ENCODE peak calls at places on chromosome 7, in four cellular contexts. M is WTC11, D is GM12878, L is HepG2. H is an unnamed sample.

GRCh38 chr7:49638166-49638565 is 135.3 kb upstream of the VWC2 start:
- DNase-seq in M (peak; percentile 25), D (no peak), L (no peak), H (no peak)

GRCh38 chr7:22962775-22963358 is 51.1 kb downstream of the HYCC1 start:
- DNase-seq in D (no peak), L (no peak), M (no peak), H (no peak)

GRCh38 chr7:86926732-86927131 is 132.7 kb downstream of the ELAPOR2 start:
- DNase-seq in D (no peak), L (peak; percentile 28), M (peak; percentile 20), H (peak; percentile 63)

GRCh38 chr7:134422646-134423045 is 36.3 kb downstream of the AKR1B1 start:
- DNase-seq in D (no peak), M (no peak), L (peak; percentile 9), H (no peak)

GRCh38 chr7:18583305-18583704 is 87.8 kb downstream of the HDAC9 start:
- DNase-seq in D (no peak), M (no peak), L (no peak), H (no peak)

GRCh38 chr7:7175075-7175695 is 7.2 kb upstream of the C1GALT1 start:
- DNase-seq in M (no peak), D (no peak), L (no peak), H (no peak)

GRCh38 chr7:135825406-135825805 is 76.8 kb upstream of the FAM180A start:
- DNase-seq in M (peak; percentile 36), D (no peak), L (no peak), H (peak; percentile 61)

GRCh38 chr7:80054356-80054755 is 80.3 kb upstream of the GNAI1 start:
- DNase-seq in D (no peak), L (no peak), M (no peak), H (no peak)

GRCh38 chr7:22853674-22854157 is 31.1 kb upstream of the TOMM7 start:
- DNase-seq in D (no peak), L (no peak), M (peak; percentile 27), H (no peak)

GRCh38 chr7:78379148-78379547 is 580.6 kb downstream of the PHTF2 start:
- DNase-seq in L (no peak), D (no peak), M (no peak), H (no peak)

GRCh38 chr7:155835446-155836215 is 23.4 kb upstream of the SHH start:
- DNase-seq in M (no peak), D (no peak), L (no peak), H (no peak)

DNA sequence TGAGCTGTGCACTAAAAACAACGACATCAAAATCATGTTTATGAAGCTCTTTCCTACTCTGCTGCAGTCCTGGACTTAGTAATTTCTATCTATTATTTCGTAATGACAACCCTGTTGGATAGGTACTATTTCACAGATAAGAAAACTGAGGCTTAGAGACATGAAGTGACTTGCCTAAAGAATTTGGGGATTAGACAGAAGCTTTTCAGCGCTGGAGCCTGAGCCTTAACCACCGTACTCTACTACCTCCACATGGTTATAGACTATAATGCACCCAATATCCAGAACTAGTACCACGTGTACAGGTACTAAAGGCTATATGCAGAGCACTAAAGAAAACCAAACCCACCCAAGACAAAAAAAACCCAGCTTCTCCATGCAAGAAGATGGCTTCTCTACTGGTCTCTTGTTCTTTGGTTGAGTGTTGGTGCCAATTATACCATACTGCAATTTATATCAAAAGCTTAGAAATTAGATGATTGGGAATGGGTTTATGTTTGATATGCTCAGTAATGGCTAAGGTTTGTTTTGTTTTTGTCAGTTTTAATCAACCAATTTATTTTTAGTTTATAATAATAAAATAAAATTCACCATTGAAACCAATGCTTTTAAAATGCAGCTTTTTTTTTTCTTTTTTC is 6.5 kb upstream of the SNX10 start:
- DNase-seq in M (no peak), L (peak; percentile 46), D (no peak), H (peak; percentile 42)
- TF ChIP-seq CREM in M (no peak), L (no peak), D (no peak), H (no peak)

GRCh38 chr7:5694221-5694754 is 87.2 kb downstream of the RNF216 start:
- DNase-seq in M (no peak), D (no peak), L (no peak), H (no peak)
- TF ChIP-seq CREM in M (no peak), D (peak; percentile 24), L (no peak), H (no peak)

GRCh38 chr7:131164025-131164899 is 163.4 kb upstream of the MKLN1 start:
- DNase-seq in L (no peak), D (no peak), M (no peak), H (no peak)
- TF ChIP-seq CREM in L (no peak), D (no peak), M (no peak), H (no peak)

DNA sequence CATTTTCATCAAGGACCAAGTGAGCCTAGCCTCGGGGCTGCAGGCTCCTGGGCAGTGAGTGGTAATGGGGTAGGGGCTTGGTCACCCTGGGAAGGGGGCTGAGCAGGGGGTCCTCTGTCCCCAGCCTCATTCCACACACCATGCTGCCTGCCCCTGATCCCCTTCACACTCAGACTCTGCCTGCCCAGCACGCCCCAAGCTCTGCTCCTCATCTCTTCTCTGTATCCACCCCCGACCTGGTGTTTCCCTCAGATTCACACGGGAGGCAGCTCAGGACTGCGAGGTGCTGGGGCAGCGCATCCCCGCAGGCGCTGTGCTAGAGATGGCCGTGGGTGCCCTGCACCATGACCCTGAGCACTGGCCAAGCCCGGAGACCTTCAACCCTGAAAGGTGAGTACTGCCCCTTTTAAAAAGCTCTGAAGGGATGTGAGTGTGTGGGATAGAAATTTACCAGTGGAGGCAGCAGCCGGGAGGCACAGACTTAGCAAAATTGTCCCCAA is 47.2 kb downstream of the PARP12 start:
- DNase-seq in M (no peak), D (no peak), L (no peak), H (no peak)
- TF ChIP-seq CREM in M (no peak), D (no peak), L (no peak), H (no peak)

DNA sequence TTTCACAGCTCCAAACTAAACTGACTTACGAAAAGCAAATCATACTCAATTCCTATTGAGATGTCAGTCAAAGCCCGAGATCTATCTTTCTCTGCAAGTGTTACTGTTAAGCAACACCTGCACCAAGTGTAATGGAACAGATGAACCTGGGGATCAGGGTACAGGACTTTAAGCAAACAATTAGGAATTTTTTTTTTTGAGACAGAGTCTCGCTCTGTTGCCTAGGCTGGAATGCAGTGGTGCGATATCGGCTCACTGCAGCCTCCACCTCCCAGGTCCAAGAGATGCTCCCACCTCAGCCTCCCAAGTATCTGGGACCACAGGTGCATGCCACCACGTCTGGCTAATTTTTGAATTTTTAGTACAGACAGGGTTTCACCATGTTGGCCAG is 14.9 kb downstream of the YWHAG start:
- DNase-seq in L (peak; percentile 54), M (no peak), D (no peak), H (no peak)
- TF ChIP-seq CREM in L (peak; percentile 24), M (no peak), D (no peak), H (no peak)

GRCh38 chr7:16649196-16649595 is 3.2 kb downstream of the BZW2 start:
- DNase-seq in D (no peak), L (no peak), M (no peak), H (no peak)

GRCh38 chr7:16652888-16653287 is 6.9 kb downstream of the BZW2 start:
- DNase-seq in L (no peak), M (no peak), D (no peak), H (no peak)

GRCh38 chr7:16652255-16652583 is 6.2 kb downstream of the BZW2 start:
- DNase-seq in D (no peak), L (no peak), M (no peak), H (no peak)

GRCh38 chr7:16650266-16650665 is 4.3 kb downstream of the BZW2 start:
- DNase-seq in L (no peak), D (no peak), M (no peak), H (no peak)

GRCh38 chr7:16651391-16652254 is 5.6 kb downstream of the BZW2 start:
- DNase-seq in D (no peak), L (peak; percentile 24), M (no peak), H (no peak)
- TF ChIP-seq CREM in D (no peak), L (no peak), M (no peak), H (no peak)

GRCh38 chr7:67593807-67594206 is 597.2 kb downstream of the TYW1 start:
- DNase-seq in D (no peak), L (no peak), M (peak; percentile 13), H (no peak)

GRCh38 chr7:67589178-67589577 is 592.5 kb downstream of the TYW1 start:
- DNase-seq in D (no peak), L (no peak), M (no peak), H (no peak)

GRCh38 chr7:67590649-67591048 is 594.0 kb downstream of the TYW1 start:
- DNase-seq in M (no peak), L (no peak), D (no peak), H (no peak)

GRCh38 chr7:67588631-67589030 is 592.0 kb downstream of the TYW1 start:
- DNase-seq in D (no peak), M (no peak), L (no peak), H (no peak)
- TF ChIP-seq CREM in D (no peak), M (no peak), L (no peak), H (no peak)